ENCODE peak calls at places on chromosomes 7 and 10, in seven cellular contexts. B is sigmoid colon, D is heart left ventricle, R is RWPE1, X is MM.1S, H is brain microvascular endothelial cell, V is RWPE2. J is an unnamed sample.

GRCh38 chr7:84218681-84219080 is 24.1 kb upstream of the SEMA3A start:
- DNase-seq in B (no peak), D (no peak), R (no peak), X (no peak), H (peak; percentile 85), V (no peak), J (no peak)

GRCh38 chr7:111090834-111091233 is at the start of gene LRRN3:
- DNase-seq in B (no peak), D (peak; percentile 25), R (no peak), X (no peak), H (peak; percentile 89), V (no peak), J (peak; percentile 68)

GRCh38 chr10:113604572-113604971 is 51.7 kb downstream of the HABP2 start:
- DNase-seq in B (no peak), D (no peak), R (no peak), X (no peak), H (no peak), V (no peak), J (no peak)

GRCh38 chr7:150375662-150376521 is 3.2 kb upstream of the ZNF775 start:
- DNase-seq in B (no peak), D (no peak), R (no peak), X (peak; percentile 95), H (no peak), V (no peak), J (no peak)

GRCh38 chr7:107551936-107552335 is 11.8 kb downstream of the COG5 start:
- DNase-seq in B (no peak), D (no peak), R (no peak), X (no peak), H (no peak), V (no peak), J (no peak)

GRCh38 chr7:294440-295154 is 4.6 kb downstream of the FOXL3 start:
- DNase-seq in B (no peak), D (no peak), R (no peak), X (no peak), H (no peak), V (no peak), J (peak; percentile 54)

GRCh38 chr7:137289101-137289500 is 54.4 kb downstream of the PTN start:
- DNase-seq in B (no peak), D (no peak), R (no peak), X (no peak), H (no peak), V (no peak), J (no peak)

GRCh38 chr10:132203256-132204077 is 16.7 kb downstream of the DPYSL4 start:
- DNase-seq in B (no peak), D (no peak), R (no peak), X (no peak), H (no peak), V (no peak), J (no peak)

GRCh38 chr10:69953851-69954250 is 98.8 kb upstream of the MACROH2A2 start:
- DNase-seq in B (peak; percentile 58), D (no peak), R (no peak), X (no peak), H (no peak), V (no peak), J (no peak)

GRCh38 chr7:17709127-17709526 is 231.2 kb downstream of the SNX13 start:
- DNase-seq in B (no peak), D (no peak), R (no peak), X (peak; percentile 11), H (no peak), V (no peak), J (no peak)

GRCh38 chr7:3020416-3020815 is 23.3 kb downstream of the CARD11 start:
- DNase-seq in B (no peak), D (no peak), R (no peak), X (no peak), H (no peak), V (no peak), J (no peak)

GRCh38 chr10:89115876-89116627 is 91.1 kb downstream of the CH25H start:
- DNase-seq in B (no peak), D (no peak), R (peak; percentile 70), X (no peak), H (peak; percentile 62), V (no peak), J (no peak)

GRCh38 chr10:103069453-103070331 is 123.4 kb downstream of the NT5C2 start:
- DNase-seq in B (no peak), D (peak; percentile 52), R (peak; percentile 68), X (peak; percentile 79), H (peak; percentile 50), V (no peak), J (peak; percentile 76)

GRCh38 chr7:418636-419280 is 100.9 kb downstream of the PDGFA start:
- DNase-seq in B (peak; percentile 61), D (no peak), R (no peak), X (no peak), H (no peak), V (peak; percentile 30), J (no peak)

GRCh38 chr7:151342102-151342646 is 562 bp downstream of the NUB1 start:
- DNase-seq in B (no peak), D (no peak), R (peak; percentile 8), X (peak; percentile 77), H (no peak), V (no peak), J (no peak)

GRCh38 chr7:155224116-155224811 is 73.4 kb upstream of the INSIG1 start:
- DNase-seq in B (no peak), D (no peak), R (no peak), X (no peak), H (no peak), V (no peak), J (no peak)

GRCh38 chr7:155222578-155222977 is 75.1 kb upstream of the INSIG1 start:
- DNase-seq in B (peak; percentile 41), D (no peak), R (no peak), X (no peak), H (no peak), V (no peak), J (no peak)

GRCh38 chr7:155223503-155223902 is 74.2 kb upstream of the INSIG1 start:
- DNase-seq in B (no peak), D (no peak), R (no peak), X (no peak), H (no peak), V (no peak), J (no peak)

GRCh38 chr7:155222046-155222445 is 75.6 kb upstream of the INSIG1 start:
- DNase-seq in B (no peak), D (no peak), R (no peak), X (no peak), H (no peak), V (no peak), J (no peak)

GRCh38 chr7:155223021-155223420 is 74.7 kb upstream of the INSIG1 start:
- DNase-seq in B (no peak), D (no peak), R (no peak), X (no peak), H (no peak), V (no peak), J (no peak)
- H3K27ac ChIP-seq in B (no peak overlapping the region), D (no peak overlapping the region), R (no peak overlapping the region), X (no peak overlapping the region), H (no peak overlapping the region), V (no peak overlapping the region), J (no peak overlapping the region)

GRCh38 chr10:21523557-21524008 is 1.9 kb downstream of the SKIDA1 start:
- DNase-seq in B (no peak), D (no peak), R (no peak), X (no peak), H (no peak), V (no peak), J (no peak)
- TF ChIP-seq CTCF in B (no peak), D (no peak), R (no peak), X (no peak), H (no peak), V (no peak), J (no peak)

DNA sequence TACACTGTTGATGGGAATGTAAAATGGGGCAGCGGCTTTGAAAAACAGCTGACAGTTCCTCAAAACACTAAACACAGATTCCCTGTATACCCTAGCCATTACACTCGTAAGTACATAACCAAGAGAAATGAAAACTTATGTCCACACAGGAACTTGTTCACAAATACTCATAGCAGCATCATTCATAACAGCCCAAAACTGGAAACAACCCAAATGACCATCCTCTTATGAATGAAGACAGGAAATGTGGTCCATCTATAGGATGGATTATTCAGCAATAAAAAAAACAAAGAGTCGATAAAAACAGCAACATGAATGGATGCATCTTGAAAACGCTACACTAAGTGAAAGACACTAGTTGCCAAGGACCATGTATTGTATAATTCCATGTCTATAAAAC is 23.7 kb downstream of the NMT2 start:
- DNase-seq in B (no peak), D (no peak), R (no peak), X (no peak), H (peak; percentile 40), V (no peak), J (no peak)
- H3K27ac ChIP-seq in B (no peak overlapping the region), D (no peak overlapping the region), R (no peak overlapping the region), X (no peak overlapping the region), H (no peak overlapping the region), V (no peak overlapping the region), J (no peak overlapping the region)

GRCh38 chr10:44962870-44963738 is 3.5 kb downstream of the RASSF4 start:
- DNase-seq in B (peak; percentile 67), D (peak; percentile 33), R (no peak), X (peak; percentile 97), H (no peak), V (no peak), J (peak; percentile 64)
- TF ChIP-seq CTCF in B (no peak), D (no peak), R (peak; percentile 15), X (peak; percentile 57), H (peak; percentile 44), V (no peak), J (no peak)